ENCODE peak calls at places on chromosome 15, in five cellular contexts. I is psoas muscle, U is heart right ventricle, N is kidney, Y is neural progenitor cell. A is an unnamed sample.

GRCh38 chr15:47813985-47814384 is 96.7 kb downstream of the SEMA6D start:
- DNase-seq in Y (no peak), N (no peak), U (no peak), I (no peak), A (no peak)

GRCh38 chr15:43168192-43169107 is 16.8 kb upstream of the CCNDBP1 start:
- DNase-seq in U (no peak), I (no peak), Y (no peak), N (no peak), A (no peak)

GRCh38 chr15:74127954-74128784 is 2.2 kb upstream of the ISLR2 start:
- DNase-seq in N (no peak), I (peak; percentile 26), U (peak; percentile 30), Y (peak; percentile 54), A (no peak)

GRCh38 chr15:85992224-85992623 is 87.4 kb upstream of the AGBL1 start:
- DNase-seq in N (no peak), I (no peak), U (no peak), Y (no peak), A (no peak)

GRCh38 chr15:92608866-92609700 is 46.5 kb downstream of the FAM174B start:
- DNase-seq in Y (no peak), N (no peak), I (no peak), U (no peak), A (no peak)

GRCh38 chr15:101813803-101814534 is 2.0 kb downstream of the OR4F15 start:
- DNase-seq in N (no peak), U (no peak), I (no peak), Y (no peak), A (no peak)

GRCh38 chr15:52013151-52013791 is 5.7 kb upstream of the MAPK6 start:
- DNase-seq in I (no peak), N (no peak), U (no peak), Y (no peak), A (no peak)

GRCh38 chr15:53759333-53759975 is at the start of gene WDR72:
- DNase-seq in U (peak; percentile 8), N (peak; percentile 84), I (no peak), Y (peak; percentile 67), A (peak; percentile 60)

GRCh38 chr15:74307827-74308642 is 59.4 kb downstream of the CYP11A1 start:
- DNase-seq in N (no peak), Y (peak; percentile 87), U (peak; percentile 41), I (no peak), A (peak; percentile 97)

GRCh38 chr15:99429681-99430081 is 136.1 kb upstream of the MEF2A start:
- DNase-seq in I (no peak), U (no peak), N (peak; percentile 39), Y (no peak), A (no peak)

GRCh38 chr15:73305331-73306211 is 63.2 kb downstream of the HCN4 start:
- DNase-seq in U (no peak), N (no peak), Y (peak; percentile 83), I (no peak), A (peak; percentile 69)

GRCh38 chr15:98888839-98889479 is 118.6 kb downstream of the PGPEP1L start:
- DNase-seq in I (no peak), Y (no peak), U (no peak), N (no peak), A (no peak)

GRCh38 chr15:90009301-90010063 is 8.4 kb downstream of the ZNF710 start:
- DNase-seq in I (no peak), Y (no peak), U (no peak), N (no peak), A (no peak)

GRCh38 chr15:43266834-43267233 is at the start of gene TGM5:
- DNase-seq in U (no peak), I (no peak), N (peak; percentile 85), Y (no peak), A (no peak)

GRCh38 chr15:67091073-67091965 is 25.9 kb downstream of the SMAD3 start:
- DNase-seq in N (peak; percentile 83), U (peak; percentile 73), Y (no peak), I (peak; percentile 84), A (no peak)

DNA sequence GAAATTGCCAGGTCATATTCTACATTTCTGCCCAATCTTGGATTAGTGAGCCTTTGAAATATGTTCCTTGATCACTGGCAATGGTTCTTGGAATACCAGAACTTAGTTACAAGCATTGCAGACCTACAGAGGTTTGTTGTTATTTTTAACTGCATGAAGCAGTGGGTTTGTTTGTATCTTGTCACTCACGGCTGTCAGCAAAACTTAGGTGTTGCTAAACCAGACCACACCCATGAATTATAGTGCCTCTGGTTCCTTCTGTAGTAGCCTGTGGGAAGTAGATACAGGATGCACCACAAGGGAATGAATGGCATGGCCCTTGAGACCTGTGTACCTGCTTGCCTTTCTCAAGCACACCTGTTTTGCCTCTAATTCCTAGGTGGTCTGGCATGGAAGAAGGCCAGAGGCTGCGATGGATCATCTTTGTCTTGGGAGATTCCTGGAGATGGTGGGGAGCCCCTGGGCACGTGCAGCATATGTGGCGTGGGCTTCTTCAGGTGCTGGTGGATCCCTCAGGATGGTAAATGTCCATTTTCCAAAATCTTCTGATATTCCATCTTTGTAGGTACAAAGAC is 138.8 kb downstream of the SNRPN start:
- DNase-seq in I (no peak), N (no peak), U (no peak), Y (no peak), A (no peak)
- H3K9me3 ChIP-seq in I (peaks cover 66% of the 10 kb centered on the region), N (peaks cover 6% of the 10 kb centered on the region), U (no peaks in the 10 kb centered on the region), Y (peaks cover 2% of the 10 kb centered on the region), A (no peaks in the 10 kb centered on the region)

GRCh38 chr15:70702584-70702983 is 60.8 kb downstream of the UACA start:
- DNase-seq in N (no peak), Y (no peak), I (no peak), U (no peak), A (no peak)

GRCh38 chr15:70703483-70703882 is 59.9 kb downstream of the UACA start:
- DNase-seq in I (no peak), U (no peak), N (no peak), Y (peak; percentile 30), A (no peak)

GRCh38 chr15:70704731-70705130 is 58.6 kb downstream of the UACA start:
- DNase-seq in I (no peak), Y (no peak), N (no peak), U (no peak), A (no peak)

GRCh38 chr15:70703066-70703465 is 60.3 kb downstream of the UACA start:
- DNase-seq in I (no peak), Y (no peak), N (no peak), U (no peak), A (no peak)

GRCh38 chr15:70704166-70704565 is 59.2 kb downstream of the UACA start:
- DNase-seq in N (no peak), I (no peak), U (no peak), Y (no peak), A (no peak)
- H3K27ac ChIP-seq in N (no peak overlapping the region), I (peak overlapping the region; percentile 85), U (peak overlapping the region; percentile 80), Y (no peak overlapping the region), A (no peak overlapping the region)

GRCh38 chr15:30943654-30944335 is 40.1 kb downstream of the FAN1 start:
- DNase-seq in U (no peak), Y (no peak), N (no peak), I (no peak), A (no peak)
- H3K36me3 ChIP-seq in U (peaks cover 100% of the 10 kb centered on the region), Y (peaks cover 4% of the 10 kb centered on the region), N (peaks cover 51% of the 10 kb centered on the region), I (peaks cover 19% of the 10 kb centered on the region), A (peaks cover 93% of the 10 kb centered on the region)

DNA sequence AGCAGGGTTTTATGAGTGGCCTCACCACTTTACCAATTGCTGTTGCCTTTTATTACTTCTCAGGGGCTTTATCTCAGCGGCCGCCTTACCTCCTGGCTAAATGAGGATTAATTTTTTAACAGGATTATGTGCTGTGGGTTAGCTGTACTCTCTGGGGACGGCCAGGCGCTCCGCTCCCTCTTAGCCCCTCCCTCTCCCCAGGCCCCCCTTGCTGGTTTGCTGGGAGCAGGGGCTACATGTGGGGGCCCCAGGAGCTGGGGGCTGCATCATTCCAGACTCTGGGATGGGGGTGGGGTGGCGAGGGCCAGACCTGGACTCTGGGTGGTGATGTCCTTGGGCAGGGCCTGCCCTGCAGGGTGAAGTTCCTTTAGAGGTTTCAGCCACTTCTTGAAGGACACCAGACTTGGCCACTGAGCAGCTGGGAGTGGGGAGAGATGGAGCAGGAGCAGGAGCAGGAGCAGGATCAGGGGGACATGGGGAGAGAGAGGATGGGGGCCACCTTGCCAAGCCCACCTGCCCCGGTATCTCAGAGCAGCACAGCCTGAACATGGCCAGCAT is 196.1 kb downstream of the GOLGA6L6 start:
- DNase-seq in N (peak; percentile 81), I (peak; percentile 19), U (no peak), Y (no peak), A (peak; percentile 31)
- H3K9me3 ChIP-seq in N (no peaks in the 10 kb centered on the region), I (no peaks in the 10 kb centered on the region), U (no peaks in the 10 kb centered on the region), Y (peaks cover 51% of the 10 kb centered on the region), A (peaks cover 28% of the 10 kb centered on the region)

GRCh38 chr15:68197661-68198437 is 7.3 kb downstream of the CALML4 start:
- DNase-seq in U (no peak), I (no peak), Y (no peak), N (peak; percentile 39), A (no peak)

GRCh38 chr15:68195336-68196112 is 9.6 kb downstream of the CALML4 start:
- DNase-seq in Y (no peak), U (no peak), I (no peak), N (no peak), A (no peak)

GRCh38 chr15:68197170-68197492 is 8.0 kb downstream of the CALML4 start:
- DNase-seq in N (peak; percentile 66), Y (no peak), U (no peak), I (no peak), A (no peak)

GRCh38 chr15:68199340-68199739 is 5.8 kb downstream of the CALML4 start:
- DNase-seq in N (peak; percentile 55), U (no peak), I (no peak), Y (no peak), A (no peak)

DNA sequence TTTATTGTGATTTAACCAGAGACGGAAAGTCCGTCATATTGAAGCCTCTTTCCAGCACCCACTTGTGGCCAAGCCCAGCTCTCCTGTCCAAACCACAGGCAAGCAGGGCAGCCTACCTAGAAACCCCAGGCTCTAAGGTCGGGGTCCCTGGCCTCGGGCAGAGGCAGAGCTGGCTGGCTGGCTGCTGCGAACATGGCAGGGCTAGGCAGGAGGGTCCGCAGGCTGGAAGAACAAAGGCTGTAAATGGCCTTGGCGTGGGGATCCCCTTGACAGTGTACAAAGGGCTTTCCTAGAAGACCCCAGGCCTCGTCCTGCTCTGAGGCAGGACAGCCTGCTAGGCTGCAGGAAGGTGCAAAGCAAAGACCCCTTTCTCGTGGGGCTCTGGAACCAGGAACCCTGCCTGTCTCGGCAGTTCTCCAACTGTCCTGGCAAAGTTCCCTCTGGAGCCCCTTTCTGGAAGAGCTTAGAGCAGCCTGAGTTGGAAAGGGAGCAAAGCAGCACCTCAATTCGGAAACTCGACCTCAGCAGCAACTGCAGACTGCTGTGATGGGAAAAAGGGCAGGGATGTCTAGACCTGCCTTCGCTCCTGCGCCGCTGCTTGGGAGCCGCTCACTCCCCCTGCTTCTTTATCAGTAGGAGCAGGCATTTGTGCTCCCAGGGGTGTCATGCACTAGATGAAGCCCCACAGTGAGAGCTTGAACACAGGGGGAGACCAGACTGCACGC is 8.5 kb downstream of the CALML4 start:
- DNase-seq in Y (no peak), N (peak; percentile 52), I (no peak), U (no peak), A (no peak)
- H3K27ac ChIP-seq in Y (no peak overlapping the region), N (no peak overlapping the region), I (no peak overlapping the region), U (no peak overlapping the region), A (no peak overlapping the region)

GRCh38 chr15:78791357-78791756 is 19.9 kb downstream of the ADAMTS7 start:
- DNase-seq in N (no peak), I (no peak), Y (no peak), U (no peak), A (no peak)
- H3K36me3 ChIP-seq in N (no peaks in the 10 kb centered on the region), I (no peaks in the 10 kb centered on the region), Y (no peaks in the 10 kb centered on the region), U (peaks cover 61% of the 10 kb centered on the region), A (peaks cover 3% of the 10 kb centered on the region)